ENCODE peak calls at places on chromosomes 12 and 14, in six cellular contexts. One of them, this sample, is unnamed.

GRCh38 chr12:2693204-2693860 is 101.4 kb upstream of the FKBP4 start:
- DNase-seq in heart right ventricle: no peak
- DNase-seq in transverse colon: no peak
- DNase-seq in retinal pigment epithelial cell: no peak
- DNase-seq in osteocyte: no peak
- DNase-seq in foreskin fibroblast: no peak
- DNase-seq in this sample: no peak

GRCh38 chr12:131849700-131850553 is 21.7 kb downstream of the MMP17 start:
- DNase-seq in heart right ventricle: no peak
- DNase-seq in transverse colon: no peak
- DNase-seq in retinal pigment epithelial cell: no peak
- DNase-seq in osteocyte: no peak
- DNase-seq in foreskin fibroblast: no peak
- DNase-seq in this sample: no peak

GRCh38 chr14:55540847-55541773 is 38.9 kb upstream of the KTN1 start:
- DNase-seq in heart right ventricle: no peak
- DNase-seq in transverse colon: no peak
- DNase-seq in retinal pigment epithelial cell: no peak
- DNase-seq in osteocyte: no peak
- DNase-seq in foreskin fibroblast: peak
- DNase-seq in this sample: no peak

GRCh38 chr14:35766036-35766699 is 42.9 kb downstream of the RALGAPA1 start:
- DNase-seq in heart right ventricle: no peak
- DNase-seq in transverse colon: no peak
- DNase-seq in retinal pigment epithelial cell: no peak
- DNase-seq in osteocyte: no peak
- DNase-seq in foreskin fibroblast: no peak
- DNase-seq in this sample: no peak

GRCh38 chr14:99534863-99535262 is 53.7 kb downstream of the CCNK start:
- DNase-seq in heart right ventricle: peak
- DNase-seq in transverse colon: no peak
- DNase-seq in retinal pigment epithelial cell: peak
- DNase-seq in osteocyte: no peak
- DNase-seq in foreskin fibroblast: no peak
- DNase-seq in this sample: no peak

GRCh38 chr12:42679402-42679801 is 89.9 kb upstream of the PRICKLE1 start:
- DNase-seq in heart right ventricle: no peak
- DNase-seq in transverse colon: no peak
- DNase-seq in retinal pigment epithelial cell: peak
- DNase-seq in osteocyte: no peak
- DNase-seq in foreskin fibroblast: peak
- DNase-seq in this sample: no peak

GRCh38 chr14:92754956-92755355 is 6.5 kb upstream of the LGMN start:
- DNase-seq in heart right ventricle: no peak
- DNase-seq in transverse colon: no peak
- DNase-seq in retinal pigment epithelial cell: no peak
- DNase-seq in osteocyte: no peak
- DNase-seq in foreskin fibroblast: peak
- DNase-seq in this sample: no peak

GRCh38 chr12:42574879-42575278 is 14.7 kb downstream of the PRICKLE1 start:
- DNase-seq in heart right ventricle: no peak
- DNase-seq in transverse colon: no peak
- DNase-seq in retinal pigment epithelial cell: no peak
- DNase-seq in osteocyte: no peak
- DNase-seq in foreskin fibroblast: peak
- DNase-seq in this sample: no peak

GRCh38 chr14:100770605-100771120 is 44.0 kb downstream of the DLK1 start:
- DNase-seq in heart right ventricle: no peak
- DNase-seq in transverse colon: no peak
- DNase-seq in retinal pigment epithelial cell: no peak
- DNase-seq in osteocyte: no peak
- DNase-seq in foreskin fibroblast: no peak
- DNase-seq in this sample: no peak

GRCh38 chr12:2503036-2503435 is 291.7 kb upstream of the FKBP4 start:
- DNase-seq in heart right ventricle: no peak
- DNase-seq in transverse colon: no peak
- DNase-seq in retinal pigment epithelial cell: no peak
- DNase-seq in osteocyte: no peak
- DNase-seq in foreskin fibroblast: no peak
- DNase-seq in this sample: no peak

GRCh38 chr12:25924535-25925001 is 33.9 kb upstream of the RASSF8 start:
- DNase-seq in heart right ventricle: no peak
- DNase-seq in transverse colon: no peak
- DNase-seq in retinal pigment epithelial cell: no peak
- DNase-seq in osteocyte: no peak
- DNase-seq in foreskin fibroblast: peak
- DNase-seq in this sample: no peak

GRCh38 chr12:78210894-78211302 is 380.2 kb downstream of the NAV3 start:
- DNase-seq in heart right ventricle: no peak
- DNase-seq in transverse colon: no peak
- DNase-seq in retinal pigment epithelial cell: peak
- DNase-seq in osteocyte: no peak
- DNase-seq in foreskin fibroblast: peak
- DNase-seq in this sample: no peak

GRCh38 chr14:61223552-61223951 is 57.6 kb downstream of the TMEM30B start:
- DNase-seq in heart right ventricle: no peak
- DNase-seq in transverse colon: no peak
- DNase-seq in retinal pigment epithelial cell: no peak
- DNase-seq in osteocyte: no peak
- DNase-seq in foreskin fibroblast: no peak
- DNase-seq in this sample: no peak

GRCh38 chr14:34946699-34947098 is 36.1 kb upstream of the SRP54 start:
- DNase-seq in heart right ventricle: no peak
- DNase-seq in transverse colon: no peak
- DNase-seq in retinal pigment epithelial cell: no peak
- DNase-seq in osteocyte: no peak
- DNase-seq in foreskin fibroblast: no peak
- DNase-seq in this sample: no peak

GRCh38 chr12:3152013-3152412 is 74.8 kb downstream of the TSPAN9 start:
- DNase-seq in heart right ventricle: peak
- DNase-seq in transverse colon: no peak
- DNase-seq in retinal pigment epithelial cell: no peak
- DNase-seq in osteocyte: no peak
- DNase-seq in foreskin fibroblast: no peak
- DNase-seq in this sample: no peak

GRCh38 chr12:109273354-109273753 is 35.7 kb downstream of the FOXN4 start:
- DNase-seq in heart right ventricle: no peak
- DNase-seq in transverse colon: no peak
- DNase-seq in retinal pigment epithelial cell: no peak
- DNase-seq in osteocyte: no peak
- DNase-seq in foreskin fibroblast: no peak
- DNase-seq in this sample: no peak

DNA sequence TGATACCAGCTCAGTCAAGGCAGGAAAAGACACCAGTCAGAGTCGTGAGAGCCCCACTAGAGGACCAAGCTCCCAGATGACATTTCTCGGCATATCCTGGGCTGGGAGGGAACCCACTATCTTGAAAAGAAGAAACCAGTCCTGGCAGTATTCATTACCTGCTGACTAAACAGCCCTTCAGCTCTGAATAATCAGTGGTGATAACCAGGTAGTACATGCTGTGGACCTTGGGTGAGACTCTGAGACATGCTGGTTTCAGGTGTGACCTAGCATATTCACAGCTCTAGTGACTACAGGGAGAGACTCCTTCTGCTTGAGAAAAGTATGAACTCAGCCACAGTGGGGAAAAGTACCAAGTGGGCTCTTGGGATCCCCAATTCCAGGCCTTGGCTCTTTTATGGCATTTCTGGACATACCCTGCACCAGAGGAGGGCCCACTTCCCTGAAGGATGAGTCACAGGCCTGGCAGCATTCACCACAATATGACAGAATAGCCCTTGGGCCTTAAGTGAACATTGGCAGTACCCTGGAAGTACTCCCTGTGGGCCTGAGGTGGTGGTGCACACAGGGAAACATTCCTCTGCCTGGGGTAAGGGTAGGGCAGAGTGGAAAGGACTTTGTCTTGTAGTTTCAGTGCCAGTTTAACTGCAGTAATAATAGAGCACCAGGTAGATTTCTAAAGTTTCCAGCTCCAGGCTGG is 82.6 kb upstream of the SLC38A4 start:
- DNase-seq in heart right ventricle: no peak
- DNase-seq in transverse colon: peak
- DNase-seq in retinal pigment epithelial cell: no peak
- DNase-seq in osteocyte: no peak
- DNase-seq in foreskin fibroblast: peak
- DNase-seq in this sample: no peak
- TF ChIP-seq CTCF in heart right ventricle: no peak
- TF ChIP-seq CTCF in transverse colon: no peak
- TF ChIP-seq CTCF in retinal pigment epithelial cell: no peak
- TF ChIP-seq CTCF in osteocyte: no peak
- TF ChIP-seq CTCF in foreskin fibroblast: no peak
- TF ChIP-seq CTCF in this sample: no peak

GRCh38 chr12:45974883-45975282 is 15.5 kb downstream of the SCAF11 start:
- DNase-seq in heart right ventricle: no peak
- DNase-seq in transverse colon: no peak
- DNase-seq in retinal pigment epithelial cell: no peak
- DNase-seq in osteocyte: no peak
- DNase-seq in foreskin fibroblast: no peak
- DNase-seq in this sample: no peak

GRCh38 chr12:45980540-45980939 is 9.8 kb downstream of the SCAF11 start:
- DNase-seq in heart right ventricle: no peak
- DNase-seq in transverse colon: no peak
- DNase-seq in retinal pigment epithelial cell: no peak
- DNase-seq in osteocyte: no peak
- DNase-seq in foreskin fibroblast: no peak
- DNase-seq in this sample: no peak

GRCh38 chr12:45981075-45981837 is 9.1 kb downstream of the SCAF11 start:
- DNase-seq in heart right ventricle: no peak
- DNase-seq in transverse colon: no peak
- DNase-seq in retinal pigment epithelial cell: no peak
- DNase-seq in osteocyte: no peak
- DNase-seq in foreskin fibroblast: no peak
- DNase-seq in this sample: no peak

GRCh38 chr12:45975506-45975905 is 14.9 kb downstream of the SCAF11 start:
- DNase-seq in heart right ventricle: no peak
- DNase-seq in transverse colon: no peak
- DNase-seq in retinal pigment epithelial cell: no peak
- DNase-seq in osteocyte: no peak
- DNase-seq in foreskin fibroblast: no peak
- DNase-seq in this sample: no peak

GRCh38 chr12:45978108-45978507 is 12.3 kb downstream of the SCAF11 start:
- DNase-seq in heart right ventricle: no peak
- DNase-seq in transverse colon: no peak
- DNase-seq in retinal pigment epithelial cell: no peak
- DNase-seq in osteocyte: no peak
- DNase-seq in foreskin fibroblast: no peak
- DNase-seq in this sample: no peak
- TF ChIP-seq CTCF in heart right ventricle: no peak
- TF ChIP-seq CTCF in transverse colon: no peak
- TF ChIP-seq CTCF in retinal pigment epithelial cell: no peak
- TF ChIP-seq CTCF in osteocyte: no peak
- TF ChIP-seq CTCF in foreskin fibroblast: no peak
- TF ChIP-seq CTCF in this sample: no peak

GRCh38 chr14:68487805-68488590 is 304.9 kb downstream of the ZFP36L1 start:
- DNase-seq in heart right ventricle: no peak
- DNase-seq in transverse colon: no peak
- DNase-seq in retinal pigment epithelial cell: peak
- DNase-seq in osteocyte: no peak
- DNase-seq in foreskin fibroblast: peak
- DNase-seq in this sample: no peak

GRCh38 chr14:68495638-68496114 is 297.2 kb downstream of the ZFP36L1 start:
- DNase-seq in heart right ventricle: no peak
- DNase-seq in transverse colon: no peak
- DNase-seq in retinal pigment epithelial cell: no peak
- DNase-seq in osteocyte: no peak
- DNase-seq in foreskin fibroblast: no peak
- DNase-seq in this sample: no peak

GRCh38 chr14:68495101-68495637 is 297.7 kb downstream of the ZFP36L1 start:
- DNase-seq in heart right ventricle: no peak
- DNase-seq in transverse colon: no peak
- DNase-seq in retinal pigment epithelial cell: no peak
- DNase-seq in osteocyte: no peak
- DNase-seq in foreskin fibroblast: peak
- DNase-seq in this sample: no peak

GRCh38 chr14:68492889-68493288 is 300.0 kb downstream of the ZFP36L1 start:
- DNase-seq in heart right ventricle: no peak
- DNase-seq in transverse colon: no peak
- DNase-seq in retinal pigment epithelial cell: no peak
- DNase-seq in osteocyte: no peak
- DNase-seq in foreskin fibroblast: no peak
- DNase-seq in this sample: no peak

DNA sequence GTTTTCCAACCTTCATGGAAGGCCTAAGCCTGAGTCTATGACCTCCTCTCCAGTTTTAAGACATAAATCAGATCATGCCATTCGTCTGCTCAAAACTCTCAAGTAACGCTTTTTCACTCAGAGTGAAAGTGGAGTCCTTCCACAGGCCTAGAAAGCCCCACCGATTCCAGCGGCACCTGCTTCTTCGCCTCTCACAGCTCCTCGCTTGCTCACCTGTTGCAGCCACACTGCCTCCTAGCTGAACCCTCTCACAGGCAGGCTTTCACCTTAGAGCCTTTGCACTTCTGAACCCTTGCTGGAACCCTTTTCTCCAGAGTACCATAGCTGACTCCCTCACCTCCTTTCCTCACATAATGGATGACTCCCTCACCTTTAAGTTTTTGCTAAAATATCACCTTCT is 301.1 kb downstream of the ZFP36L1 start:
- DNase-seq in heart right ventricle: no peak
- DNase-seq in transverse colon: no peak
- DNase-seq in retinal pigment epithelial cell: no peak
- DNase-seq in osteocyte: no peak
- DNase-seq in foreskin fibroblast: no peak
- DNase-seq in this sample: no peak
- TF ChIP-seq CTCF in heart right ventricle: no peak
- TF ChIP-seq CTCF in transverse colon: no peak
- TF ChIP-seq CTCF in retinal pigment epithelial cell: no peak
- TF ChIP-seq CTCF in osteocyte: no peak
- TF ChIP-seq CTCF in foreskin fibroblast: no peak
- TF ChIP-seq CTCF in this sample: no peak

DNA sequence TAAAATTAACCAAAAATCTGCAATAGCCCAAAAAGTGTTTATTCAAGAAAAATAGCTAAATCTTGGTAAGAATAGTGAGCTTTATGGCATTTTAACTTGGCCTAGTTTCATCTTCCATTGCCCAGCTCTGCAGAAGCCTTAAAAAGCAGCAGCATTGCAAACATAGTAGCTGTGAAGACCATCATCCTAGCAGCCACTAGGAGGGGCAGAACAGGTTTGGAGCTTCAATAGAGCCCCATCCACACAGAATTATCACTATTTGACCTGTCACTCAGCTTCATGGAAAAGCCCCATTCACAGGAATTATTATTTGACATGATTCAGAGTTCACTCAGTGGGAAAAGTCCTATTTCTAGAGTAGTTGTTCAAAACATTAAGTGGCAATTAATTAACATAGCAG is 7.3 kb downstream of the CLEC14A start:
- DNase-seq in heart right ventricle: no peak
- DNase-seq in transverse colon: no peak
- DNase-seq in retinal pigment epithelial cell: no peak
- DNase-seq in osteocyte: no peak
- DNase-seq in foreskin fibroblast: no peak
- DNase-seq in this sample: no peak
- TF ChIP-seq CTCF in heart right ventricle: peak
- TF ChIP-seq CTCF in transverse colon: no peak
- TF ChIP-seq CTCF in retinal pigment epithelial cell: peak
- TF ChIP-seq CTCF in osteocyte: no peak
- TF ChIP-seq CTCF in foreskin fibroblast: peak
- TF ChIP-seq CTCF in this sample: no peak